ENCODE peak calls at places on chromosomes 4 and X, in eight cellular contexts. D, E, P, Y, N, A, T and B are unnamed samples.

GRCh38 chrX:11193035-11193469 is 81.9 kb downstream of the HCCS start:
- DNase-seq in Y (no peak), A (no peak), E (no peak), N (no peak), P (no peak), T (peak), D (no peak), B (no peak)

GRCh38 chr4:127055349-127055748 is 577.4 kb upstream of the INTU start:
- DNase-seq in A (no peak), E (no peak), Y (no peak), P (peak), T (peak), N (peak), D (no peak), B (no peak)

GRCh38 chr4:137393043-137393442 is 139.3 kb downstream of the PCDH18 start:
- DNase-seq in D (no peak), T (peak), A (no peak), N (no peak), P (no peak), E (no peak), Y (peak), B (peak)

GRCh38 chrX:129718701-129719100 is 20.1 kb upstream of the XPNPEP2 start:
- DNase-seq in Y (no peak), D (no peak), P (no peak), E (no peak), T (no peak), A (no peak), N (no peak), B (no peak)

GRCh38 chr4:158461336-158461735 is 60.3 kb upstream of the RXFP1 start:
- DNase-seq in P (peak), D (no peak), N (no peak), Y (no peak), E (no peak), T (no peak), A (no peak), B (no peak)

GRCh38 chr4:132386130-132386529 is 763.0 kb upstream of the PCDH10 start:
- DNase-seq in E (no peak), D (no peak), Y (no peak), P (no peak), N (no peak), T (no peak), A (no peak), B (no peak)

GRCh38 chr4:27360651-27361347 is 500.2 kb downstream of the STIM2 start:
- DNase-seq in D (no peak), Y (no peak), P (peak), E (no peak), N (no peak), A (no peak), T (peak), B (no peak)

GRCh38 chrX:135170877-135171519 is at the start of gene CT55:
- DNase-seq in Y (no peak), A (no peak), T (no peak), D (no peak), E (no peak), P (no peak), N (no peak), B (no peak)

GRCh38 chr4:16598241-16599224 is 299.9 kb downstream of the LDB2 start:
- DNase-seq in T (peak), E (no peak), A (no peak), P (peak), N (no peak), D (no peak), Y (no peak), B (no peak)

GRCh38 chr4:112377127-112377635 is 80.0 kb downstream of the ALPK1 start:
- DNase-seq in P (no peak), N (no peak), E (no peak), A (no peak), D (no peak), T (no peak), Y (no peak), B (no peak)

GRCh38 chr4:3725936-3726895 is 40.0 kb upstream of the ADRA2C start:
- DNase-seq in P (no peak), A (no peak), E (no peak), D (no peak), Y (no peak), T (no peak), N (no peak), B (no peak)

GRCh38 chrX:133670394-133670793 is 255.1 kb upstream of the GPC4 start:
- DNase-seq in P (peak), T (peak), A (no peak), N (peak), E (peak), D (no peak), Y (no peak), B (peak)

GRCh38 chr4:20253272-20253798 is 1.6 kb downstream of the SLIT2 start:
- DNase-seq in D (no peak), E (no peak), A (no peak), P (no peak), Y (no peak), T (peak), N (no peak), B (peak)

GRCh38 chr4:157204634-157205244 is 15.8 kb upstream of the GRIA2 start:
- DNase-seq in N (no peak), E (no peak), P (peak), D (no peak), T (peak), A (no peak), Y (no peak), B (no peak)

GRCh38 chr4:183337349-183337748 is 15.1 kb upstream of the CLDN24 start:
- DNase-seq in A (no peak), E (no peak), P (no peak), T (peak), D (no peak), N (no peak), Y (no peak), B (no peak)

GRCh38 chr4:155811171-155811570 is 52.4 kb downstream of the GUCY1B1 start:
- DNase-seq in A (no peak), T (peak), P (no peak), Y (no peak), N (no peak), E (no peak), D (no peak), B (no peak)

GRCh38 chr4:6499241-6499605 is 26.8 kb upstream of the PPP2R2C start:
- DNase-seq in D (no peak), A (no peak), T (no peak), P (no peak), E (no peak), N (no peak), Y (no peak), B (no peak)